ENCODE peak calls at places on chromosomes 3 and 15, in four cellular contexts. U is psoas muscle, W is fibroblast of lung, I is PC-3. C is an unnamed sample.

GRCh38 chr3:106824856-106825255 is 552.4 kb upstream of the CCDC54 start:
- DNase-seq in I (peak), W (peak), U (no peak), C (no peak)

GRCh38 chr15:80059786-80060489 is 462 bp downstream of the ZFAND6 start:
- DNase-seq in I (peak), W (peak), U (no peak), C (no peak)

GRCh38 chr3:195751584-195751983 is 30.8 kb downstream of the MUC20 start:
- DNase-seq in U (peak), I (no peak), W (no peak), C (peak)

GRCh38 chr3:64732570-64732969 is 44.8 kb upstream of the ADAMTS9 start:
- DNase-seq in U (no peak), I (no peak), W (no peak), C (no peak)

GRCh38 chr15:75483961-75484360 is 32.5 kb upstream of the SIN3A start:
- DNase-seq in W (no peak), I (no peak), U (no peak), C (no peak)

GRCh38 chr3:132785292-132785691 is 63.1 kb upstream of the NPHP3 start:
- DNase-seq in I (no peak), W (peak), U (no peak), C (no peak)

GRCh38 chr15:60633426-60633968 is 154.6 kb upstream of the ICE2 start:
- DNase-seq in I (no peak), U (no peak), W (no peak), C (no peak)

GRCh38 chr15:99303881-99304280 is 52.6 kb downstream of the LRRC28 start:
- DNase-seq in U (no peak), I (no peak), W (no peak), C (no peak)

GRCh38 chr3:4584537-4585249 is 91.5 kb downstream of the ITPR1 start:
- DNase-seq in W (no peak), I (no peak), U (no peak), C (no peak)

GRCh38 chr15:62212746-62213145 is 47.7 kb upstream of the C2CD4B start:
- DNase-seq in I (no peak), W (no peak), U (no peak), C (no peak)

GRCh38 chr15:100735654-100736053 is 133.3 kb downstream of the ASB7 start:
- DNase-seq in I (no peak), U (no peak), W (no peak), C (no peak)

GRCh38 chr15:74442063-74442462 is 8.3 kb upstream of the SEMA7A start:
- DNase-seq in U (no peak), I (no peak), W (no peak), C (peak)

GRCh38 chr3:185330238-185330637 is 32.7 kb upstream of the MAP3K13 start:
- DNase-seq in W (no peak), I (no peak), U (no peak), C (no peak)

GRCh38 chr3:152384412-152384811 is 115.7 kb downstream of the MBNL1 start:
- DNase-seq in W (no peak), I (no peak), U (no peak), C (no peak)

GRCh38 chr3:45426161-45426560 is 37.8 kb downstream of the LARS2 start:
- DNase-seq in I (no peak), W (no peak), U (no peak), C (no peak)

GRCh38 chr3:64674591-64675076 is 13.2 kb downstream of the ADAMTS9 start:
- DNase-seq in I (no peak), W (peak), U (no peak), C (no peak)

GRCh38 chr3:68007621-68008226 is 353.3 kb upstream of the SUCLG2 start:
- DNase-seq in U (peak), I (no peak), W (no peak), C (no peak)
- TF ChIP-seq CTCF in U (no peak), I (no peak), W (no peak), C (peak)

GRCh38 chr3:171018151-171018935 is 8.2 kb downstream of the SLC2A2 start:
- DNase-seq in I (no peak), W (peak), U (no peak), C (no peak)
- TF ChIP-seq CTCF in I (peak), W (peak), U (no peak), C (peak)

GRCh38 chr3:74883690-74884089 is 269.2 kb upstream of the CNTN3 start:
- DNase-seq in W (no peak), I (no peak), U (no peak), C (no peak)
- TF ChIP-seq CTCF in W (peak), I (peak), U (no peak), C (peak)

GRCh38 chr3:12423918-12424634 is 60.2 kb upstream of the TSEN2 start:
- DNase-seq in U (no peak), W (peak), I (peak), C (no peak)

GRCh38 chr3:12425850-12426579 is 58.3 kb upstream of the TSEN2 start:
- DNase-seq in U (no peak), I (no peak), W (no peak), C (no peak)

GRCh38 chr3:12427551-12427950 is 56.7 kb upstream of the TSEN2 start:
- DNase-seq in I (no peak), W (no peak), U (no peak), C (no peak)

GRCh38 chr3:12423131-12423530 is 61.1 kb upstream of the TSEN2 start:
- DNase-seq in W (no peak), U (no peak), I (peak), C (no peak)

DNA sequence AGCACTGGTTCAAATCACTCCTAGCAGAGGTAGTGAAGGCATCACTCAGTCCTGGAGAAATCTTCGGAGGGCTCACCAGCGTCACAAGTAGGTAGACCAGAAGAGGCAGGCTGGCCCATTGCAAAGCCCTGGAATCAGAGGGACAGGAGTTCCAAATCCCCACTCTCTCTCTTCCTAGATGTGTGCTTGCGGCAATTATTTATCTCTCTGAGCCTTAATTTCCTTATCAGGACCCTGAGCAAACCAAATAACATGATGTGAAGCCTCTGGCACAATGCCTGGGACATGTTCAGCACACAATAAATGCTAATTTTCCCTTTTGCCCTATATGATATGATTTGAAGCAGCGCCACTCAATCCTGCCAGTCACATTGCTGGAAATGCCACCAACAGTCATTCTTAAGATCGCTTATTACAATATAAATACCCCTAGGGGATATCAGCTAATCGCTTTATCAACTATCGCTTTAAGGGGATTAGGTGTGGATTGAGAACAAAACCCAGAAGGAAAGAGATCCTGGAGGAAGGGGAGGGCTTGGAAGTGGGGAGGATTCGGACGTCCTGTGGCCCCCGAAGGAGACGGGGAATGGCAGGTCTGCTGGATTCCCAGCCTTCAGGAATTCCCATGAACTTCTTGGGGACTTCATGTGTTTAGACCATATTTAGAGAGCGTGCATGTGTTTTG is 59.5 kb upstream of the TSEN2 start:
- DNase-seq in I (no peak), W (peak), U (no peak), C (no peak)
- TF ChIP-seq CTCF in I (no peak), W (no peak), U (no peak), C (no peak)

GRCh38 chr3:101849714-101850326 is 506 bp downstream of the NFKBIZ start:
- DNase-seq in W (no peak), I (peak), U (peak), C (peak)
- TF ChIP-seq CTCF in W (no peak), I (peak), U (no peak), C (peak)

DNA sequence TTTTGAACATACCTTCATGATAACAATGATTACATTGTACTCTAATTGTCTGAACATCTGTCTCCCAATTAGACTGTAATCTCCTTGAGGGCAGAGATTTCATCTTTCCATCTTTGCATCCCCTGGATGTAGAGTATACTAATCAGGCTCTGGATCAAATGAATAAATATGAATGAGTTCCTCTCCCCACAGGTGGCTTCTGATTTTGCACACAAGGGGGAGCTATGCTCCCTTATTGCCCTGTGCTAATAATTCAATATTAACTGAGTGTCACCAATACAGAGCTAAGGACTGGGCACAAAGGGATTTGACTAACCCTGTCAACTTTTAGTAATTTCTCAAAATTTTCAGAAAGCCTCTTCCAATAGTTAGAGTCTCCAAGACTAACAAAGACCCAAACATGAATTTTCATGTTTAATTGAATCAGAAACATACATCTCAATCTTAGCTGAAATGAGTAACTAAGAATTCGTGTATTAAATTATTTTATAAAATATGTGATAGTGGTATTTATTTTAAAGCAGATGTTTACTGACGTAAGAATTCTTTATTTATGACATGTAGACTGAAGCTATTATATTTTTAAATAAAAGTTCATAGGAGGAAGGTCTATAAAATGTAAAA is 3.0 kb downstream of the DUOXA1 start:
- DNase-seq in I (peak), U (no peak), W (no peak), C (no peak)
- TF ChIP-seq CTCF in I (peak), U (peak), W (peak), C (peak)

GRCh38 chr3:118637866-118638265 is 396.8 kb downstream of the IGSF11 start:
- DNase-seq in I (peak), W (no peak), U (no peak), C (no peak)

GRCh38 chr3:118641608-118642007 is 393.0 kb downstream of the IGSF11 start:
- DNase-seq in U (no peak), I (no peak), W (no peak), C (no peak)

GRCh38 chr3:118636841-118637240 is 397.8 kb downstream of the IGSF11 start:
- DNase-seq in U (no peak), I (peak), W (no peak), C (no peak)
- TF ChIP-seq CTCF in U (no peak), I (peak), W (no peak), C (peak)

DNA sequence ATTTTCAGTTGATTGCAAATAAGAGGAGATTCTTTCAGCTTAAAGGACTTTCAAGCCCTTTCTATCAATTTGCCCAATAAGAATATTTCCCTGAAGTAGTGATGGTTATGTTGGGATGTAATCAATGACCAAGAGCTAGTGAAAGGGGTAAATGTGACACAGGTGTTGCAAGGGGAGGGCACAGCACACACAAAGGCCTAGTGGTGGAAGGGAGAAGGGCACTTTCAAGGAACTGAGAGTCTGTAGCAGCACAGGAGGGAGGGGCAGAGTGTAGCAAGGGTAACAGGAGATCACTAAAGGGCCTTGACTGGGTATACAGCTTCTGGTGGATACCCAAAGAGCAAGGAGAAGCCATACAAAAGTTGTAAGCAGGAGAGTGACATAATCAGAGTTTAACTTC is 217.8 kb upstream of the ARHGEF26 start:
- DNase-seq in W (no peak), U (no peak), I (no peak), C (no peak)
- TF ChIP-seq CTCF in W (no peak), U (no peak), I (peak), C (no peak)